ENCODE peak calls at places on chromosomes 2 and 18, in eight cellular contexts. D is lower lobe of right lung, P is tibial artery, G is HepG2, Q is body of pancreas, Z is colonic mucosa, X is iPS DF 6.9, L is spleen. J is an unnamed sample.

GRCh38 chr2:239354132-239354790 is 46.6 kb downstream of the HDAC4 start:
- DNase-seq in D (no peak), P (no peak), G (no peak), Q (no peak), Z (no peak), X (no peak), L (no peak), J (no peak)

GRCh38 chr2:182845794-182846417 is 20.5 kb downstream of the FRZB start:
- DNase-seq in D (no peak), P (no peak), G (no peak), Q (no peak), Z (no peak), X (no peak), L (no peak), J (no peak)

GRCh38 chr2:155099784-155100183 is 401.3 kb downstream of the KCNJ3 start:
- DNase-seq in D (no peak), P (no peak), G (peak; percentile 54), Q (peak; percentile 18), Z (no peak), X (no peak), L (no peak), J (no peak)

GRCh38 chr2:46813046-46813445 is 102.6 kb downstream of the MCFD2 start:
- DNase-seq in D (no peak), P (peak; percentile 85), G (no peak), Q (no peak), Z (peak; percentile 23), X (no peak), L (peak; percentile 65), J (no peak)

GRCh38 chr18:8773980-8774379 is 68.6 kb downstream of the MTCL1 start:
- DNase-seq in D (no peak), P (no peak), G (no peak), Q (no peak), Z (no peak), X (no peak), L (no peak), J (no peak)

GRCh38 chr2:78908973-78909372 is 116.5 kb upstream of the REG3G start:
- DNase-seq in D (no peak), P (no peak), G (peak; percentile 9), Q (no peak), Z (no peak), X (no peak), L (no peak), J (no peak)

GRCh38 chr2:188292446-188293239 is 969 bp downstream of the GULP1 start:
- DNase-seq in D (peak; percentile 84), P (peak; percentile 90), G (no peak), Q (peak; percentile 87), Z (peak; percentile 78), X (no peak), L (peak; percentile 71), J (no peak)

GRCh38 chr2:211329421-211329820 is 773.0 kb downstream of the CPS1 start:
- DNase-seq in D (no peak), P (no peak), G (no peak), Q (no peak), Z (no peak), X (no peak), L (no peak), J (no peak)

GRCh38 chr18:34981487-34981886 is 59.7 kb upstream of the MAPRE2 start:
- DNase-seq in D (no peak), P (no peak), G (no peak), Q (no peak), Z (no peak), X (no peak), L (no peak), J (no peak)

GRCh38 chr2:152432206-152432653 is 97.3 kb downstream of the FMNL2 start:
- DNase-seq in D (no peak), P (no peak), G (peak; percentile 42), Q (no peak), Z (no peak), X (no peak), L (no peak), J (no peak)

GRCh38 chr2:110114007-110114591 is 1.5 kb downstream of the MALL start:
- DNase-seq in D (peak; percentile 81), P (no peak), G (peak; percentile 47), Q (peak; percentile 36), Z (peak; percentile 93), X (no peak), L (no peak), J (no peak)

GRCh38 chr2:45930396-45930792 is 278.9 kb downstream of the PRKCE start:
- DNase-seq in D (no peak), P (no peak), G (no peak), Q (no peak), Z (no peak), X (no peak), L (no peak), J (no peak)

GRCh38 chr2:60867007-60867406 is 14.4 kb upstream of the REL start:
- DNase-seq in D (no peak), P (no peak), G (no peak), Q (no peak), Z (no peak), X (no peak), L (no peak), J (no peak)

GRCh38 chr2:136031716-136032115 is 46.3 kb upstream of the DARS1 start:
- DNase-seq in D (no peak), P (no peak), G (no peak), Q (no peak), Z (no peak), X (no peak), L (no peak), J (no peak)

GRCh38 chr2:127047054-127047453 is 59.9 kb downstream of the BIN1 start:
- DNase-seq in D (peak; percentile 41), P (no peak), G (no peak), Q (no peak), Z (no peak), X (no peak), L (peak; percentile 71), J (no peak)

GRCh38 chr2:178298785-178299212 is 104.5 kb downstream of the OSBPL6 start:
- DNase-seq in D (no peak), P (no peak), G (no peak), Q (no peak), Z (no peak), X (no peak), L (no peak), J (no peak)

GRCh38 chr2:8520791-8521344 is 161.0 kb upstream of the ID2 start:
- DNase-seq in D (peak; percentile 44), P (no peak), G (no peak), Q (no peak), Z (no peak), X (no peak), L (no peak), J (no peak)

GRCh38 chr2:10305715-10306114 is 3.0 kb downstream of the HPCAL1 start:
- DNase-seq in D (no peak), P (no peak), G (peak; percentile 60), Q (peak; percentile 54), Z (no peak), X (no peak), L (no peak), J (peak; percentile 19)

GRCh38 chr2:42102606-42103450 is 55.0 kb downstream of the PKDCC start:
- DNase-seq in D (peak; percentile 78), P (peak; percentile 78), G (no peak), Q (peak; percentile 73), Z (peak; percentile 68), X (peak; percentile 81), L (peak; percentile 91), J (no peak)

GRCh38 chr2:26035110-26035728 is 1.3 kb downstream of the RAB10 start:
- DNase-seq in D (no peak), P (no peak), G (no peak), Q (no peak), Z (no peak), X (no peak), L (no peak), J (no peak)

GRCh38 chr2:174704061-174704460 is 60.2 kb downstream of the CHRNA1 start:
- DNase-seq in D (no peak), P (no peak), G (no peak), Q (no peak), Z (no peak), X (no peak), L (no peak), J (no peak)

GRCh38 chr2:181955010-181955409 is 30.6 kb upstream of the PPP1R1C start:
- DNase-seq in D (no peak), P (no peak), G (no peak), Q (no peak), Z (no peak), X (no peak), L (no peak), J (no peak)

DNA sequence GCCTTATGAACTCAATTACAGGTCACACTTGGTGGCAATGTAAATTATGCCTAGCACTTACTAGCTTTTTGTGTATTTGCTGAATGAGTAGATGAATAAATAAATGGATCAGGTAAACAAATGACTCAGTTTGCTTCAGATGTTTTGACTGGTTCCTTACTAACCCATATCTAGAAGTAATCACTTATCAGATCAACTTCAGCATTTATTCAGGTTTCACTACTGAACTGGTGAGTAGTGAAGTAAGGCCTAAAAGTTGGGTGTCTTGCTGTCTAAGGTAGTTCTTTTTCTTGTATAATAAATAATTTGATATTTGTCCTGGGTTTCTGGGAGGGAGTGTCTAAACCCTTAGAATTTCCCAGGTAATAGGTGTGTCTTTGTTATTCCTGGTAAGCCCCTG is 205.0 kb downstream of the UXS1 start:
- DNase-seq in D (no peak), P (no peak), G (no peak), Q (no peak), Z (no peak), X (no peak), L (no peak), J (no peak)
- H3K9me3 ChIP-seq in D (peaks cover under 1% of the 10 kb centered on the region), P (peaks cover 6% of the 10 kb centered on the region), G (no peaks in the 10 kb centered on the region), Q (no peaks in the 10 kb centered on the region), Z (no peaks in the 10 kb centered on the region), X (peaks cover 3% of the 10 kb centered on the region), L (peaks cover 17% of the 10 kb centered on the region), J (peaks cover 5% of the 10 kb centered on the region)

GRCh38 chr2:19818543-19818942 is 83.2 kb downstream of the TTC32 start:
- DNase-seq in D (no peak), P (no peak), G (no peak), Q (no peak), Z (no peak), X (no peak), L (no peak), J (no peak)
- H3K9me3 ChIP-seq in D (no peaks in the 10 kb centered on the region), P (no peaks in the 10 kb centered on the region), G (no peaks in the 10 kb centered on the region), Q (no peaks in the 10 kb centered on the region), Z (no peaks in the 10 kb centered on the region), X (no peaks in the 10 kb centered on the region), L (no peaks in the 10 kb centered on the region), J (no peaks in the 10 kb centered on the region)

DNA sequence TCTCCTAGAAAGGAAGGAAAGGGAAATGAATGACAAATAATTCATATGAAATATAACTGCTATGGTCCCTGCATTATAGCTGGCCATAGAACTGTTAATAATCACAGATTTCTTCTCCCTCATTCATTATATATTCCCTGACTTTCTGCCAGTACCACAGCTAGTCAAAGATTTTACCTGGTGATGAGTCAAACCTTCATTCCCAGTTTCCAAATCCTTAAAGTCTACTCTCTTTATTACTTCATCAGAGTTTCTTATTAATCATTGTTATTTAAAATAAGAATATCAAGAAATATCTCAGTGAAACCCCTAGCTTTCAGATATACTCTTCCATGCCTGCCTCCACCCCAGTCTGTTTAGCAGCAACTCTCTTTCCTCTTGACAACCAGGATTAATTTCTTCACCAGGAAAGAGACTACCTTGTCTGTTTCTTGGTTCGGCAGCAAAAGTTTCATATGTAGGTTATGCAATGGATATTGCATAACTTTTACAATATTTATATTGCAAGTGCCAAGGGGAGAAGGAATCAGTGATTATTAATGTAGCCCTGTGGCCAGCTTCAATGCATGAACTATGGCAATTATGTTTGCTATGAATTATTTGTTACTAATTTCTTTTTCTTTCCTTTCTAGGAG is 533.8 kb downstream of the FBXO15 start:
- DNase-seq in D (no peak), P (no peak), G (no peak), Q (no peak), Z (no peak), X (no peak), L (no peak), J (no peak)
- H3K9me3 ChIP-seq in D (no peaks in the 10 kb centered on the region), P (no peaks in the 10 kb centered on the region), G (no peaks in the 10 kb centered on the region), Q (no peaks in the 10 kb centered on the region), Z (no peaks in the 10 kb centered on the region), X (no peaks in the 10 kb centered on the region), L (no peaks in the 10 kb centered on the region), J (no peaks in the 10 kb centered on the region)

GRCh38 chr2:237424544-237424943 is 10.6 kb upstream of the COL6A3 start:
- DNase-seq in D (no peak), P (no peak), G (no peak), Q (no peak), Z (no peak), X (no peak), L (no peak), J (no peak)
- H3K9me3 ChIP-seq in D (no peaks in the 10 kb centered on the region), P (no peaks in the 10 kb centered on the region), G (no peaks in the 10 kb centered on the region), Q (no peaks in the 10 kb centered on the region), Z (no peaks in the 10 kb centered on the region), X (no peaks in the 10 kb centered on the region), L (no peaks in the 10 kb centered on the region), J (no peaks in the 10 kb centered on the region)

J was measured in T-helper 17 cell.